ENCODE peak calls at places on chromosomes 13 and 19, in seven cellular contexts. One of them, this sample, is unnamed.

GRCh38 chr19:46601318-46602224 is at the start of gene CALM3:
- DNase-seq in NCI-H748 treated with DMSO at 0.1 percent for 48 hours: no peak
- DNase-seq in Peyer's patch: peak; percentile 59
- DNase-seq in WTC11: no peak
- DNase-seq in natural killer cell treated with Interleukin-12 subunit alpha and Interleukin-12 subunit beta and Interleukin-15 and Interleukin-18, amount 100 ng/mL, for 72 hours: peak; percentile 59
- DNase-seq in NCI-H226: no peak
- DNase-seq in naive thymus-derived CD8-positive, alpha-beta T cell: no peak
- DNase-seq in this sample: peak; percentile 59

GRCh38 chr13:32905063-32905863 is 111.0 kb upstream of the KL start:
- DNase-seq in naive thymus-derived CD8-positive, alpha-beta T cell: no peak
- DNase-seq in NCI-H226: no peak
- DNase-seq in NCI-H748 treated with DMSO at 0.1 percent for 48 hours: no peak
- DNase-seq in Peyer's patch: no peak
- DNase-seq in WTC11: no peak
- DNase-seq in natural killer cell treated with Interleukin-12 subunit alpha and Interleukin-12 subunit beta and Interleukin-15 and Interleukin-18, amount 100 ng/mL, for 72 hours: no peak
- DNase-seq in this sample: no peak

GRCh38 chr19:1855828-1856255 is 7.5 kb downstream of the KLF16 start:
- DNase-seq in NCI-H226: no peak
- DNase-seq in Peyer's patch: no peak
- DNase-seq in naive thymus-derived CD8-positive, alpha-beta T cell: peak; percentile 49
- DNase-seq in natural killer cell treated with Interleukin-12 subunit alpha and Interleukin-12 subunit beta and Interleukin-15 and Interleukin-18, amount 100 ng/mL, for 72 hours: no peak
- DNase-seq in WTC11: no peak
- DNase-seq in NCI-H748 treated with DMSO at 0.1 percent for 48 hours: no peak
- DNase-seq in this sample: no peak

GRCh38 chr19:28881616-28882015 is 331.3 kb downstream of the UQCRFS1 start:
- DNase-seq in NCI-H226: no peak
- DNase-seq in WTC11: no peak
- DNase-seq in Peyer's patch: no peak
- DNase-seq in natural killer cell treated with Interleukin-12 subunit alpha and Interleukin-12 subunit beta and Interleukin-15 and Interleukin-18, amount 100 ng/mL, for 72 hours: no peak
- DNase-seq in naive thymus-derived CD8-positive, alpha-beta T cell: no peak
- DNase-seq in NCI-H748 treated with DMSO at 0.1 percent for 48 hours: peak; percentile 3
- DNase-seq in this sample: no peak

GRCh38 chr19:27971071-27971470 is 1241.9 kb downstream of the UQCRFS1 start:
- DNase-seq in natural killer cell treated with Interleukin-12 subunit alpha and Interleukin-12 subunit beta and Interleukin-15 and Interleukin-18, amount 100 ng/mL, for 72 hours: no peak
- DNase-seq in naive thymus-derived CD8-positive, alpha-beta T cell: no peak
- DNase-seq in NCI-H226: peak; percentile 81
- DNase-seq in NCI-H748 treated with DMSO at 0.1 percent for 48 hours: no peak
- DNase-seq in Peyer's patch: no peak
- DNase-seq in WTC11: peak; percentile 16
- DNase-seq in this sample: peak; percentile 20

GRCh38 chr13:99970761-99971575 is 599 bp downstream of the ZIC5 start:
- DNase-seq in NCI-H226: no peak
- DNase-seq in NCI-H748 treated with DMSO at 0.1 percent for 48 hours: no peak
- DNase-seq in WTC11: peak; percentile 73
- DNase-seq in Peyer's patch: no peak
- DNase-seq in naive thymus-derived CD8-positive, alpha-beta T cell: no peak
- DNase-seq in natural killer cell treated with Interleukin-12 subunit alpha and Interleukin-12 subunit beta and Interleukin-15 and Interleukin-18, amount 100 ng/mL, for 72 hours: no peak
- DNase-seq in this sample: peak; percentile 71

GRCh38 chr19:51547397-51548212 is 16.1 kb upstream of the SIGLEC6 start:
- DNase-seq in Peyer's patch: peak; percentile 7
- DNase-seq in NCI-H748 treated with DMSO at 0.1 percent for 48 hours: no peak
- DNase-seq in naive thymus-derived CD8-positive, alpha-beta T cell: no peak
- DNase-seq in natural killer cell treated with Interleukin-12 subunit alpha and Interleukin-12 subunit beta and Interleukin-15 and Interleukin-18, amount 100 ng/mL, for 72 hours: no peak
- DNase-seq in NCI-H226: no peak
- DNase-seq in WTC11: no peak
- DNase-seq in this sample: no peak

GRCh38 chr13:97743946-97744345 is 209.5 kb upstream of the IPO5 start:
- DNase-seq in Peyer's patch: no peak
- DNase-seq in WTC11: no peak
- DNase-seq in NCI-H226: no peak
- DNase-seq in NCI-H748 treated with DMSO at 0.1 percent for 48 hours: no peak
- DNase-seq in natural killer cell treated with Interleukin-12 subunit alpha and Interleukin-12 subunit beta and Interleukin-15 and Interleukin-18, amount 100 ng/mL, for 72 hours: no peak
- DNase-seq in naive thymus-derived CD8-positive, alpha-beta T cell: no peak
- DNase-seq in this sample: no peak

GRCh38 chr13:101423872-101424271 is 7.6 kb upstream of the NALCN start:
- DNase-seq in NCI-H226: no peak
- DNase-seq in NCI-H748 treated with DMSO at 0.1 percent for 48 hours: peak; percentile 10
- DNase-seq in natural killer cell treated with Interleukin-12 subunit alpha and Interleukin-12 subunit beta and Interleukin-15 and Interleukin-18, amount 100 ng/mL, for 72 hours: no peak
- DNase-seq in naive thymus-derived CD8-positive, alpha-beta T cell: no peak
- DNase-seq in Peyer's patch: no peak
- DNase-seq in WTC11: no peak
- DNase-seq in this sample: no peak

GRCh38 chr13:100428966-100429365 is 159.6 kb downstream of the GGACT start:
- DNase-seq in NCI-H226: no peak
- DNase-seq in natural killer cell treated with Interleukin-12 subunit alpha and Interleukin-12 subunit beta and Interleukin-15 and Interleukin-18, amount 100 ng/mL, for 72 hours: no peak
- DNase-seq in naive thymus-derived CD8-positive, alpha-beta T cell: no peak
- DNase-seq in NCI-H748 treated with DMSO at 0.1 percent for 48 hours: no peak
- DNase-seq in WTC11: no peak
- DNase-seq in Peyer's patch: no peak
- DNase-seq in this sample: no peak

GRCh38 chr13:94641432-94641941 is 39.8 kb downstream of the GPR180 start:
- DNase-seq in natural killer cell treated with Interleukin-12 subunit alpha and Interleukin-12 subunit beta and Interleukin-15 and Interleukin-18, amount 100 ng/mL, for 72 hours: no peak
- DNase-seq in naive thymus-derived CD8-positive, alpha-beta T cell: no peak
- DNase-seq in NCI-H226: no peak
- DNase-seq in Peyer's patch: no peak
- DNase-seq in NCI-H748 treated with DMSO at 0.1 percent for 48 hours: peak; percentile 94
- DNase-seq in WTC11: no peak
- DNase-seq in this sample: no peak

GRCh38 chr13:99977912-99978780 is 3.4 kb upstream of the ZIC2 start:
- DNase-seq in NCI-H226: no peak
- DNase-seq in natural killer cell treated with Interleukin-12 subunit alpha and Interleukin-12 subunit beta and Interleukin-15 and Interleukin-18, amount 100 ng/mL, for 72 hours: no peak
- DNase-seq in WTC11: peak; percentile 59
- DNase-seq in Peyer's patch: no peak
- DNase-seq in NCI-H748 treated with DMSO at 0.1 percent for 48 hours: no peak
- DNase-seq in naive thymus-derived CD8-positive, alpha-beta T cell: no peak
- DNase-seq in this sample: no peak

GRCh38 chr13:31848621-31849020 is 109.3 kb downstream of the RXFP2 start:
- DNase-seq in naive thymus-derived CD8-positive, alpha-beta T cell: no peak
- DNase-seq in Peyer's patch: no peak
- DNase-seq in WTC11: no peak
- DNase-seq in NCI-H226: no peak
- DNase-seq in natural killer cell treated with Interleukin-12 subunit alpha and Interleukin-12 subunit beta and Interleukin-15 and Interleukin-18, amount 100 ng/mL, for 72 hours: no peak
- DNase-seq in NCI-H748 treated with DMSO at 0.1 percent for 48 hours: no peak
- DNase-seq in this sample: no peak

GRCh38 chr19:47518139-47518538 is 3.3 kb upstream of the NAPA start:
- DNase-seq in WTC11: no peak
- DNase-seq in NCI-H748 treated with DMSO at 0.1 percent for 48 hours: no peak
- DNase-seq in Peyer's patch: no peak
- DNase-seq in naive thymus-derived CD8-positive, alpha-beta T cell: peak; percentile 76
- DNase-seq in natural killer cell treated with Interleukin-12 subunit alpha and Interleukin-12 subunit beta and Interleukin-15 and Interleukin-18, amount 100 ng/mL, for 72 hours: no peak
- DNase-seq in NCI-H226: no peak
- DNase-seq in this sample: no peak

GRCh38 chr13:30112602-30113435 is 194.5 kb downstream of the KATNAL1 start:
- DNase-seq in natural killer cell treated with Interleukin-12 subunit alpha and Interleukin-12 subunit beta and Interleukin-15 and Interleukin-18, amount 100 ng/mL, for 72 hours: peak; percentile 82
- DNase-seq in Peyer's patch: peak; percentile 87
- DNase-seq in WTC11: peak; percentile 82
- DNase-seq in NCI-H226: peak; percentile 44
- DNase-seq in NCI-H748 treated with DMSO at 0.1 percent for 48 hours: peak; percentile 92
- DNase-seq in naive thymus-derived CD8-positive, alpha-beta T cell: peak; percentile 82
- DNase-seq in this sample: peak; percentile 82

GRCh38 chr13:95326695-95327094 is 25.4 kb upstream of the ABCC4 start:
- DNase-seq in natural killer cell treated with Interleukin-12 subunit alpha and Interleukin-12 subunit beta and Interleukin-15 and Interleukin-18, amount 100 ng/mL, for 72 hours: no peak
- DNase-seq in NCI-H226: no peak
- DNase-seq in NCI-H748 treated with DMSO at 0.1 percent for 48 hours: no peak
- DNase-seq in Peyer's patch: no peak
- DNase-seq in WTC11: no peak
- DNase-seq in naive thymus-derived CD8-positive, alpha-beta T cell: no peak
- DNase-seq in this sample: no peak

GRCh38 chr19:9456018-9456689 is 20.8 kb upstream of the ZNF266 start:
- DNase-seq in natural killer cell treated with Interleukin-12 subunit alpha and Interleukin-12 subunit beta and Interleukin-15 and Interleukin-18, amount 100 ng/mL, for 72 hours: no peak
- DNase-seq in Peyer's patch: no peak
- DNase-seq in naive thymus-derived CD8-positive, alpha-beta T cell: no peak
- DNase-seq in WTC11: no peak
- DNase-seq in NCI-H748 treated with DMSO at 0.1 percent for 48 hours: no peak
- DNase-seq in NCI-H226: no peak
- DNase-seq in this sample: no peak

GRCh38 chr13:37047032-37047431 is 12.5 kb downstream of the SUPT20H start:
- DNase-seq in naive thymus-derived CD8-positive, alpha-beta T cell: no peak
- DNase-seq in natural killer cell treated with Interleukin-12 subunit alpha and Interleukin-12 subunit beta and Interleukin-15 and Interleukin-18, amount 100 ng/mL, for 72 hours: no peak
- DNase-seq in Peyer's patch: no peak
- DNase-seq in NCI-H748 treated with DMSO at 0.1 percent for 48 hours: no peak
- DNase-seq in NCI-H226: no peak
- DNase-seq in WTC11: no peak
- DNase-seq in this sample: no peak

GRCh38 chr19:33236696-33237390 is 11.2 kb upstream of the SLC7A10 start:
- DNase-seq in NCI-H226: no peak
- DNase-seq in naive thymus-derived CD8-positive, alpha-beta T cell: no peak
- DNase-seq in WTC11: no peak
- DNase-seq in NCI-H748 treated with DMSO at 0.1 percent for 48 hours: no peak
- DNase-seq in natural killer cell treated with Interleukin-12 subunit alpha and Interleukin-12 subunit beta and Interleukin-15 and Interleukin-18, amount 100 ng/mL, for 72 hours: peak; percentile 53
- DNase-seq in Peyer's patch: no peak
- DNase-seq in this sample: no peak

GRCh38 chr19:2237051-2237868 is 636 bp downstream of the SF3A2 start:
- DNase-seq in natural killer cell treated with Interleukin-12 subunit alpha and Interleukin-12 subunit beta and Interleukin-15 and Interleukin-18, amount 100 ng/mL, for 72 hours: no peak
- DNase-seq in Peyer's patch: no peak
- DNase-seq in naive thymus-derived CD8-positive, alpha-beta T cell: no peak
- DNase-seq in NCI-H748 treated with DMSO at 0.1 percent for 48 hours: no peak
- DNase-seq in NCI-H226: no peak
- DNase-seq in WTC11: no peak
- DNase-seq in this sample: no peak

GRCh38 chr13:114198556-114198955 is 19.5 kb downstream of the CFAP97D2 start:
- DNase-seq in natural killer cell treated with Interleukin-12 subunit alpha and Interleukin-12 subunit beta and Interleukin-15 and Interleukin-18, amount 100 ng/mL, for 72 hours: no peak
- DNase-seq in Peyer's patch: no peak
- DNase-seq in NCI-H226: no peak
- DNase-seq in naive thymus-derived CD8-positive, alpha-beta T cell: no peak
- DNase-seq in WTC11: no peak
- DNase-seq in NCI-H748 treated with DMSO at 0.1 percent for 48 hours: no peak
- DNase-seq in this sample: no peak

GRCh38 chr13:40764587-40765403 is 6.2 kb downstream of the MRPS31 start:
- DNase-seq in WTC11: no peak
- DNase-seq in NCI-H748 treated with DMSO at 0.1 percent for 48 hours: no peak
- DNase-seq in natural killer cell treated with Interleukin-12 subunit alpha and Interleukin-12 subunit beta and Interleukin-15 and Interleukin-18, amount 100 ng/mL, for 72 hours: no peak
- DNase-seq in NCI-H226: no peak
- DNase-seq in Peyer's patch: no peak
- DNase-seq in naive thymus-derived CD8-positive, alpha-beta T cell: no peak
- DNase-seq in this sample: no peak

GRCh38 chr19:38266070-38266469 is 1.7 kb downstream of the SPINT2 start:
- DNase-seq in NCI-H748 treated with DMSO at 0.1 percent for 48 hours: no peak
- DNase-seq in NCI-H226: peak; percentile 15
- DNase-seq in naive thymus-derived CD8-positive, alpha-beta T cell: no peak
- DNase-seq in Peyer's patch: peak; percentile 60
- DNase-seq in WTC11: no peak
- DNase-seq in natural killer cell treated with Interleukin-12 subunit alpha and Interleukin-12 subunit beta and Interleukin-15 and Interleukin-18, amount 100 ng/mL, for 72 hours: no peak
- DNase-seq in this sample: no peak

GRCh38 chr19:42563352-42564210 is 31.1 kb downstream of the CEACAM8 start:
- DNase-seq in NCI-H748 treated with DMSO at 0.1 percent for 48 hours: peak; percentile 46
- DNase-seq in natural killer cell treated with Interleukin-12 subunit alpha and Interleukin-12 subunit beta and Interleukin-15 and Interleukin-18, amount 100 ng/mL, for 72 hours: no peak
- DNase-seq in naive thymus-derived CD8-positive, alpha-beta T cell: peak; percentile 12
- DNase-seq in NCI-H226: peak; percentile 46
- DNase-seq in WTC11: peak; percentile 56
- DNase-seq in Peyer's patch: no peak
- DNase-seq in this sample: peak; percentile 68

GRCh38 chr19:12721656-12722565 is 1.8 kb downstream of the TNPO2 start:
- DNase-seq in natural killer cell treated with Interleukin-12 subunit alpha and Interleukin-12 subunit beta and Interleukin-15 and Interleukin-18, amount 100 ng/mL, for 72 hours: peak; percentile 76
- DNase-seq in Peyer's patch: peak; percentile 81
- DNase-seq in naive thymus-derived CD8-positive, alpha-beta T cell: peak; percentile 51
- DNase-seq in WTC11: peak; percentile 79
- DNase-seq in NCI-H226: peak; percentile 51
- DNase-seq in NCI-H748 treated with DMSO at 0.1 percent for 48 hours: no peak
- DNase-seq in this sample: peak; percentile 76

GRCh38 chr19:48714759-48715261 is 4.7 kb downstream of the MAMSTR start:
- DNase-seq in NCI-H748 treated with DMSO at 0.1 percent for 48 hours: no peak
- DNase-seq in natural killer cell treated with Interleukin-12 subunit alpha and Interleukin-12 subunit beta and Interleukin-15 and Interleukin-18, amount 100 ng/mL, for 72 hours: no peak
- DNase-seq in NCI-H226: no peak
- DNase-seq in WTC11: peak; percentile 24
- DNase-seq in naive thymus-derived CD8-positive, alpha-beta T cell: no peak
- DNase-seq in Peyer's patch: peak; percentile 74
- DNase-seq in this sample: no peak

GRCh38 chr13:20689291-20689690 is 14.2 kb upstream of the IL17D start:
- DNase-seq in naive thymus-derived CD8-positive, alpha-beta T cell: no peak
- DNase-seq in Peyer's patch: no peak
- DNase-seq in NCI-H226: peak; percentile 74
- DNase-seq in NCI-H748 treated with DMSO at 0.1 percent for 48 hours: no peak
- DNase-seq in WTC11: no peak
- DNase-seq in natural killer cell treated with Interleukin-12 subunit alpha and Interleukin-12 subunit beta and Interleukin-15 and Interleukin-18, amount 100 ng/mL, for 72 hours: no peak
- DNase-seq in this sample: no peak

GRCh38 chr13:73661066-73661465 is 473.1 kb downstream of the KLF12 start:
- DNase-seq in WTC11: no peak
- DNase-seq in Peyer's patch: no peak
- DNase-seq in naive thymus-derived CD8-positive, alpha-beta T cell: no peak
- DNase-seq in NCI-H226: no peak
- DNase-seq in NCI-H748 treated with DMSO at 0.1 percent for 48 hours: no peak
- DNase-seq in natural killer cell treated with Interleukin-12 subunit alpha and Interleukin-12 subunit beta and Interleukin-15 and Interleukin-18, amount 100 ng/mL, for 72 hours: no peak
- DNase-seq in this sample: no peak

GRCh38 chr13:70253834-70254233 is 145.6 kb upstream of the KLHL1 start:
- DNase-seq in naive thymus-derived CD8-positive, alpha-beta T cell: no peak
- DNase-seq in natural killer cell treated with Interleukin-12 subunit alpha and Interleukin-12 subunit beta and Interleukin-15 and Interleukin-18, amount 100 ng/mL, for 72 hours: no peak
- DNase-seq in NCI-H748 treated with DMSO at 0.1 percent for 48 hours: peak; percentile 96
- DNase-seq in WTC11: no peak
- DNase-seq in Peyer's patch: no peak
- DNase-seq in NCI-H226: no peak
- DNase-seq in this sample: no peak

GRCh38 chr13:21203132-21203531 is 26.7 kb downstream of the MRPL57 start:
- DNase-seq in naive thymus-derived CD8-positive, alpha-beta T cell: no peak
- DNase-seq in WTC11: no peak
- DNase-seq in Peyer's patch: no peak
- DNase-seq in NCI-H748 treated with DMSO at 0.1 percent for 48 hours: no peak
- DNase-seq in NCI-H226: no peak
- DNase-seq in natural killer cell treated with Interleukin-12 subunit alpha and Interleukin-12 subunit beta and Interleukin-15 and Interleukin-18, amount 100 ng/mL, for 72 hours: no peak
- DNase-seq in this sample: no peak

GRCh38 chr19:16737909-16738308 is 18.3 kb downstream of the NWD1 start:
- DNase-seq in natural killer cell treated with Interleukin-12 subunit alpha and Interleukin-12 subunit beta and Interleukin-15 and Interleukin-18, amount 100 ng/mL, for 72 hours: no peak
- DNase-seq in naive thymus-derived CD8-positive, alpha-beta T cell: no peak
- DNase-seq in NCI-H226: no peak
- DNase-seq in WTC11: no peak
- DNase-seq in Peyer's patch: no peak
- DNase-seq in NCI-H748 treated with DMSO at 0.1 percent for 48 hours: peak; percentile 34
- DNase-seq in this sample: no peak

GRCh38 chr13:23822252-23822824 is 66.9 kb downstream of the MIPEP start:
- DNase-seq in NCI-H226: no peak
- DNase-seq in natural killer cell treated with Interleukin-12 subunit alpha and Interleukin-12 subunit beta and Interleukin-15 and Interleukin-18, amount 100 ng/mL, for 72 hours: no peak
- DNase-seq in WTC11: no peak
- DNase-seq in naive thymus-derived CD8-positive, alpha-beta T cell: no peak
- DNase-seq in Peyer's patch: no peak
- DNase-seq in NCI-H748 treated with DMSO at 0.1 percent for 48 hours: no peak
- DNase-seq in this sample: no peak

GRCh38 chr19:20513179-20513934 is 52.2 kb downstream of the ZNF737 start:
- DNase-seq in natural killer cell treated with Interleukin-12 subunit alpha and Interleukin-12 subunit beta and Interleukin-15 and Interleukin-18, amount 100 ng/mL, for 72 hours: no peak
- DNase-seq in NCI-H748 treated with DMSO at 0.1 percent for 48 hours: no peak
- DNase-seq in Peyer's patch: no peak
- DNase-seq in naive thymus-derived CD8-positive, alpha-beta T cell: no peak
- DNase-seq in WTC11: no peak
- DNase-seq in NCI-H226: no peak
- DNase-seq in this sample: no peak

GRCh38 chr13:101473458-101473857 is 21.0 kb downstream of the ITGBL1 start:
- DNase-seq in Peyer's patch: no peak
- DNase-seq in natural killer cell treated with Interleukin-12 subunit alpha and Interleukin-12 subunit beta and Interleukin-15 and Interleukin-18, amount 100 ng/mL, for 72 hours: no peak
- DNase-seq in naive thymus-derived CD8-positive, alpha-beta T cell: no peak
- DNase-seq in NCI-H748 treated with DMSO at 0.1 percent for 48 hours: no peak
- DNase-seq in WTC11: no peak
- DNase-seq in NCI-H226: peak; percentile 91
- DNase-seq in this sample: no peak

This sample was measured in D341Med.